ENCODE peak calls at places on chromosome 22, in six cellular contexts. One of them, this sample, is unnamed.

GRCh38 chr22:41780714-41781507 is 19.6 kb upstream of the CCDC134 start:
- DNase-seq in CD4-positive, alpha-beta T cell: peak
- DNase-seq in fibroblast of the aortic adventitia: peak
- DNase-seq in kidney tubule cell: no peak
- DNase-seq in ACHN: no peak
- DNase-seq in astrocyte of the spinal cord: peak
- DNase-seq in this sample: peak

GRCh38 chr22:19718255-19719054 is 4.2 kb downstream of the SEPTIN5 start:
- DNase-seq in CD4-positive, alpha-beta T cell: no peak
- DNase-seq in fibroblast of the aortic adventitia: no peak
- DNase-seq in kidney tubule cell: no peak
- DNase-seq in ACHN: no peak
- DNase-seq in astrocyte of the spinal cord: no peak
- DNase-seq in this sample: no peak

GRCh38 chr22:50436841-50437341 is 37.9 kb downstream of the SBF1 start:
- DNase-seq in CD4-positive, alpha-beta T cell: no peak
- DNase-seq in fibroblast of the aortic adventitia: no peak
- DNase-seq in kidney tubule cell: no peak
- DNase-seq in ACHN: no peak
- DNase-seq in astrocyte of the spinal cord: no peak
- DNase-seq in this sample: no peak

GRCh38 chr22:41563051-41563711 is 2.4 kb downstream of the CSDC2 start:
- DNase-seq in CD4-positive, alpha-beta T cell: no peak
- DNase-seq in fibroblast of the aortic adventitia: peak
- DNase-seq in kidney tubule cell: peak
- DNase-seq in ACHN: peak
- DNase-seq in astrocyte of the spinal cord: peak
- DNase-seq in this sample: peak

GRCh38 chr22:37752189-37753061 is 55.3 kb upstream of the GCAT start:
- DNase-seq in CD4-positive, alpha-beta T cell: no peak
- DNase-seq in fibroblast of the aortic adventitia: peak
- DNase-seq in kidney tubule cell: peak
- DNase-seq in ACHN: peak
- DNase-seq in astrocyte of the spinal cord: peak
- DNase-seq in this sample: peak

GRCh38 chr22:44999687-45000086 is 10.1 kb downstream of the PHF21B start:
- DNase-seq in CD4-positive, alpha-beta T cell: no peak
- DNase-seq in fibroblast of the aortic adventitia: no peak
- DNase-seq in kidney tubule cell: no peak
- DNase-seq in ACHN: no peak
- DNase-seq in astrocyte of the spinal cord: no peak
- DNase-seq in this sample: no peak

GRCh38 chr22:41380993-41381328 is 781 bp upstream of the TEF start:
- DNase-seq in CD4-positive, alpha-beta T cell: no peak
- DNase-seq in fibroblast of the aortic adventitia: peak
- DNase-seq in kidney tubule cell: peak
- DNase-seq in ACHN: peak
- DNase-seq in astrocyte of the spinal cord: peak
- DNase-seq in this sample: peak

GRCh38 chr22:43401661-43402060 is 10.2 kb upstream of the MPPED1 start:
- DNase-seq in CD4-positive, alpha-beta T cell: no peak
- DNase-seq in fibroblast of the aortic adventitia: no peak
- DNase-seq in kidney tubule cell: no peak
- DNase-seq in ACHN: no peak
- DNase-seq in astrocyte of the spinal cord: no peak
- DNase-seq in this sample: no peak

This sample was measured in brain microvascular endothelial cell.